ENCODE peak calls at places on chromosome 9, in four cellular contexts. F, R, H and W are unnamed samples.

GRCh38 chr9:38227656-38228055 is 158.6 kb upstream of the SHB start:
- DNase-seq in F (no peak), R (no peak), H (no peak), W (peak; percentile 11)

GRCh38 chr9:86765040-86765343 is 182.3 kb downstream of the GAS1 start:
- DNase-seq in F (no peak), R (no peak), H (no peak), W (no peak)

GRCh38 chr9:71890042-71890680 is 20.8 kb downstream of the ABHD17B start:
- DNase-seq in F (no peak), R (no peak), H (no peak), W (no peak)

GRCh38 chr9:15936316-15936869 is 383.6 kb downstream of the CCDC171 start:
- DNase-seq in F (no peak), R (no peak), H (no peak), W (no peak)

GRCh38 chr9:132804576-132805295 is 73.3 kb downstream of the AK8 start:
- DNase-seq in F (no peak), R (no peak), H (no peak), W (no peak)

GRCh38 chr9:119707228-119707627 is 338.0 kb upstream of the BRINP1 start:
- DNase-seq in F (no peak), R (no peak), H (no peak), W (no peak)

GRCh38 chr9:111601237-111602018 is 2.0 kb upstream of the PTGR1 start:
- DNase-seq in F (peak; percentile 11), R (no peak), H (no peak), W (no peak)

GRCh38 chr9:75200892-75201470 is 112.7 kb downstream of the OSTF1 start:
- DNase-seq in F (peak; percentile 47), R (no peak), H (peak; percentile 12), W (no peak)

GRCh38 chr9:6449086-6449485 is 36.1 kb downstream of the UHRF2 start:
- DNase-seq in F (no peak), R (no peak), H (no peak), W (no peak)

GRCh38 chr9:123349691-123350480 is 6.1 kb upstream of the CRB2 start:
- DNase-seq in F (peak; percentile 61), R (no peak), H (peak; percentile 34), W (no peak)

GRCh38 chr9:9791621-9792020 is 821.2 kb downstream of the PTPRD start:
- DNase-seq in F (no peak), R (no peak), H (no peak), W (no peak)

GRCh38 chr9:114236391-114237138 is 81.2 kb downstream of the COL27A1 start:
- DNase-seq in F (no peak), R (no peak), H (no peak), W (no peak)

GRCh38 chr9:74334308-74334707 is 162.8 kb upstream of the RORB start:
- DNase-seq in F (no peak), R (no peak), H (no peak), W (no peak)

GRCh38 chr9:106868565-106868964 is 5.6 kb downstream of the ZNF462 start:
- DNase-seq in F (no peak), R (peak; percentile 50), H (peak; percentile 47), W (no peak)

GRCh38 chr9:126232461-126232860 is 94.2 kb upstream of the MVB12B start:
- DNase-seq in F (no peak), R (no peak), H (no peak), W (no peak)
- H3K4me3 ChIP-seq in F (no peak overlapping the region), R (no peak overlapping the region), H (no peak overlapping the region), W (no peak overlapping the region)

GRCh38 chr9:133972041-133972970 is 19.8 kb downstream of the VAV2 start:
- DNase-seq in F (no peak), R (peak; percentile 34), H (no peak), W (peak; percentile 61)
- H3K27ac ChIP-seq in F (no peak overlapping the region), R (no peak overlapping the region), H (no peak overlapping the region), W (no peak overlapping the region)

GRCh38 chr9:79900754-79901153 is 329.0 kb downstream of the TLE4 start:
- DNase-seq in F (no peak), R (no peak), H (no peak), W (no peak)
- H3K4me3 ChIP-seq in F (no peak overlapping the region), R (no peak overlapping the region), H (no peak overlapping the region), W (no peak overlapping the region)

GRCh38 chr9:127491516-127491915 is 40.2 kb downstream of the LRSAM1 start:
- DNase-seq in F (no peak), R (no peak), H (no peak), W (no peak)
- H3K27ac ChIP-seq in F (no peak overlapping the region), R (no peak overlapping the region), H (no peak overlapping the region), W (no peak overlapping the region)

GRCh38 chr9:68904454-68904853 is 109.5 kb downstream of the PRKACG start:
- DNase-seq in F (no peak), R (no peak), H (no peak), W (no peak)
- H3K4me3 ChIP-seq in F (no peak overlapping the region), R (no peak overlapping the region), H (no peak overlapping the region), W (no peak overlapping the region)

GRCh38 chr9:110173322-110173642 is 34.7 kb downstream of the C9orf152 start:
- DNase-seq in F (no peak), R (no peak), H (no peak), W (no peak)

GRCh38 chr9:110175275-110175968 is 32.5 kb downstream of the C9orf152 start:
- DNase-seq in F (no peak), R (no peak), H (no peak), W (no peak)

DNA sequence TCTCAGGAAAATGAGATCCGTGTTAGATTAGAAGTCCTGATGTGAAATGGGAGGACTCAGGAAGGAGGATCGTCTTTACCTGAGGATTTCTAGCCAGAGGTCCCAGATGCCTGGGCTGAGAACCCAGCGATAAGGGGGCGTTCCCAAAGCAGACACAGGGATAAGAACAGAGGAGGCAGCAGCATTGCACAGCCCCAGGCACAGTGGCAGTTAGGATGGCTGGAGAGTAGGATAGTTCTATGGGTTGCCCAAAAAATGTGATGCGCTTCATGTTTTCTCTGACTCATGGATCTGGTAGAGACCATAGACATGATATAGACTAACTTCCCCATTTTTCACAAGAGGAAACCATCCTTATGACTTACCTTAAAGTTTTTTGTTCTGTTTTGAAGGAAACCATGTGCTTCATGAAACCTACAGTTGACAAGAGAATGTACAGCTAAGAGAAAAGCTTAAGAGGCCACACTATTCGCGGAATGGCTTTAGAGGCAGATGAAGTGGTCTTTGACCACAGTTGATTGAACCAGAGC is 37.2 kb downstream of the C9orf152 start:
- DNase-seq in F (no peak), R (no peak), H (no peak), W (no peak)
- H3K27ac ChIP-seq in F (no peak overlapping the region), R (no peak overlapping the region), H (no peak overlapping the region), W (no peak overlapping the region)

GRCh38 chr9:92763721-92764380 is 782 bp downstream of the BICD2 start:
- DNase-seq in F (no peak), R (peak; percentile 68), H (no peak), W (peak; percentile 71)

GRCh38 chr9:92762781-92763708 is 1.6 kb downstream of the BICD2 start:
- DNase-seq in F (no peak), R (no peak), H (no peak), W (no peak)

GRCh38 chr9:92761686-92762085 is 2.9 kb downstream of the BICD2 start:
- DNase-seq in F (no peak), R (no peak), H (no peak), W (no peak)

GRCh38 chr9:92759990-92760893 is 4.4 kb downstream of the BICD2 start:
- DNase-seq in F (no peak), R (peak; percentile 72), H (no peak), W (peak; percentile 78)

DNA sequence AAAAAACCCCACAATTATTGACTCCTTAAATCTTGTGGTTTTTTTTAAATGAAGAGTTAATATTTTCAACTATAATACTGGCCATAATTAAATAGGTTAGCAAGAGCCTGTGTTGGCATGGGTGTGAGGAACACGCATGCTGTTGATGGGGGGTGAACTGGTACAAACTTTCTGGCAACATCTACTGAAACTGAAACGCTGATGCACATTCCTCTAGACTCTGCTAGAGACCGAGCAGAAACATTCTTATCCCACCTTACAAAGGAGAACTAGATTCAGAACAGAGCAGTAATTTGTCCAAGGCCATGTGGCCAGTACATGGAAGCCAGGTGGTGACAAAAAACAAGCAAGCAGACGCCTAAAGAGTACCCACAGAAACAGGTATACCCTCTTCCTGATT is 2.4 kb downstream of the BICD2 start:
- DNase-seq in F (no peak), R (no peak), H (no peak), W (no peak)
- H3K4me3 ChIP-seq in F (no peak overlapping the region), R (peak overlapping the region; percentile 99), H (no peak overlapping the region), W (no peak overlapping the region)

GRCh38 chr9:105127863-105128220 is 116.6 kb upstream of the SLC44A1 start:
- DNase-seq in F (peak; percentile 91), R (no peak), H (peak; percentile 31), W (no peak)
- H3K27ac ChIP-seq in F (no peak overlapping the region), R (no peak overlapping the region), H (no peak overlapping the region), W (no peak overlapping the region)

GRCh38 chr9:130866474-130866965 is 30.1 kb downstream of the QRFP start:
- DNase-seq in F (peak; percentile 30), R (no peak), H (peak; percentile 87), W (no peak)
- H3K4me3 ChIP-seq in F (no peak overlapping the region), R (no peak overlapping the region), H (no peak overlapping the region), W (no peak overlapping the region)